ENCODE peak calls at places on chromosomes 7 and 10, in nine cellular contexts. B is head of caudate nucleus; I is heart right ventricle; K is T-helper 2 cell; D is T1000; P is Kasumi-1; C is NCI-H1105; Q is Panc1; A is activated CD4-positive, alpha-beta T cell treated with anti-CD3 and anti-CD28 coated beads for 36 hours. W is an unnamed sample.

GRCh38 chr10:75730847-75731246 is 299.4 kb downstream of the LRMDA start:
- DNase-seq in K (no peak), A (no peak), C (no peak), D (no peak), P (no peak), I (no peak), Q (no peak), B (no peak), W (no peak)

GRCh38 chr7:55160539-55160938 is 141.7 kb downstream of the EGFR start:
- DNase-seq in I (no peak), K (no peak), C (no peak), Q (no peak), P (no peak), D (no peak), A (no peak), B (no peak), W (no peak)

GRCh38 chr10:133309111-133309719 is 501 bp downstream of the ZNF511 start:
- DNase-seq in K (peak; percentile 90), P (peak; percentile 80), A (peak; percentile 97), D (peak; percentile 95), C (peak; percentile 72), I (peak; percentile 91), B (peak; percentile 92), Q (no peak), W (peak; percentile 91)

GRCh38 chr10:33107953-33108352 is 149.9 kb upstream of the ITGB1 start:
- DNase-seq in Q (no peak), A (no peak), K (no peak), D (no peak), C (no peak), I (no peak), B (no peak), P (no peak), W (no peak)

GRCh38 chr10:50592961-50593418 is 30.8 kb downstream of the SGMS1 start:
- DNase-seq in C (no peak), D (no peak), K (no peak), I (no peak), P (no peak), A (no peak), B (no peak), Q (no peak), W (no peak)

GRCh38 chr10:15166325-15166724 is 2.2 kb downstream of the NMT2 start:
- DNase-seq in D (no peak), I (no peak), K (no peak), A (no peak), C (no peak), B (no peak), Q (no peak), P (no peak), W (no peak)

GRCh38 chr10:91034494-91035157 is 113.7 kb upstream of the ANKRD1 start:
- DNase-seq in I (peak; percentile 75), C (peak; percentile 41), Q (no peak), D (no peak), A (no peak), K (no peak), P (no peak), B (peak; percentile 64), W (no peak)

GRCh38 chr10:21648040-21648439 is 114.0 kb downstream of the MLLT10 start:
- DNase-seq in P (no peak), Q (no peak), C (no peak), K (no peak), D (no peak), A (no peak), I (no peak), B (no peak), W (no peak)

GRCh38 chr10:44293842-44294241 is 91.1 kb downstream of the CXCL12 start:
- DNase-seq in A (no peak), B (no peak), D (no peak), C (no peak), I (peak; percentile 88), Q (no peak), P (no peak), K (no peak), W (no peak)

GRCh38 chr10:14371616-14372015 is 40.9 kb upstream of the FRMD4A start:
- DNase-seq in D (no peak), P (no peak), C (no peak), B (no peak), I (no peak), A (no peak), Q (no peak), K (no peak), W (peak; percentile 18)

GRCh38 chr10:49569031-49569765 is 30.3 kb upstream of the ERCC6 start:
- DNase-seq in B (no peak), I (no peak), A (no peak), P (no peak), Q (no peak), D (peak; percentile 40), K (no peak), C (no peak), W (no peak)

GRCh38 chr7:6338551-6339274 is 66.3 kb upstream of the CYTH3 start:
- DNase-seq in P (no peak), C (no peak), B (no peak), I (peak; percentile 48), A (no peak), K (no peak), Q (no peak), D (no peak), W (no peak)

GRCh38 chr10:97131702-97132101 is 54.1 kb downstream of the SLIT1 start:
- DNase-seq in B (no peak), I (no peak), Q (no peak), K (no peak), C (no peak), A (no peak), P (no peak), D (no peak), W (no peak)

GRCh38 chr10:126060232-126060935 is 164.0 kb downstream of the FANK1 start:
- DNase-seq in D (no peak), C (no peak), I (peak; percentile 41), A (no peak), P (no peak), B (no peak), K (no peak), Q (peak; percentile 65), W (no peak)

GRCh38 chr10:110356628-110357245 is 52.0 kb upstream of the SMNDC1 start:
- DNase-seq in D (no peak), B (no peak), A (peak; percentile 87), I (peak; percentile 59), Q (peak; percentile 78), P (no peak), K (peak; percentile 55), C (no peak), W (no peak)

GRCh38 chr10:56745490-56745889 is 384.4 kb upstream of the ZWINT start:
- DNase-seq in I (no peak), A (no peak), K (no peak), C (no peak), B (no peak), Q (no peak), D (no peak), P (no peak), W (no peak)

GRCh38 chr7:116528008-116528789 is 3.4 kb downstream of the CAV1 start:
- DNase-seq in A (no peak), B (no peak), Q (no peak), D (peak; percentile 38), I (peak; percentile 76), P (no peak), C (no peak), K (no peak), W (no peak)

GRCh38 chr10:132383026-132383565 is 13.9 kb upstream of the PWWP2B start:
- DNase-seq in P (no peak), I (no peak), C (no peak), D (no peak), K (no peak), A (no peak), B (no peak), Q (no peak), W (no peak)

GRCh38 chr7:51590746-51591145 is 274.1 kb upstream of the COBL start:
- DNase-seq in Q (no peak), A (no peak), K (no peak), P (no peak), B (no peak), C (no peak), D (no peak), I (no peak), W (peak; percentile 24)

GRCh38 chr7:1964556-1964912 is 268.2 kb downstream of the MAD1L1 start:
- DNase-seq in C (no peak), B (no peak), Q (no peak), D (no peak), A (no peak), P (no peak), K (no peak), I (no peak), W (no peak)

GRCh38 chr7:130897515-130898419 is 163.8 kb upstream of the KLF14 start:
- DNase-seq in K (no peak), D (no peak), A (peak; percentile 30), I (no peak), B (no peak), P (no peak), Q (no peak), C (no peak), W (no peak)

GRCh38 chr7:22193361-22194016 is 163.5 kb downstream of the RAPGEF5 start:
- DNase-seq in P (no peak), Q (no peak), I (peak; percentile 15), D (no peak), A (no peak), B (peak; percentile 72), C (peak; percentile 76), K (no peak), W (peak; percentile 76)

GRCh38 chr10:48289652-48290238 is 15.2 kb upstream of the FRMPD2 start:
- DNase-seq in C (no peak), A (peak; percentile 70), I (peak; percentile 35), D (no peak), B (peak; percentile 61), P (peak; percentile 73), K (peak; percentile 21), Q (peak; percentile 60), W (peak; percentile 84)